ENCODE peak calls at places on chromosomes 11 and 22, in six cellular contexts. One of them, this sample, is unnamed. For H3K9me3, the result is how much of the 10 kb centered on the place peaks cover.

GRCh38 chr11:45580399-45580798 is 85.0 kb downstream of the CHST1 start:
- DNase-seq in CD4-positive, alpha-beta T cell: no peak
- DNase-seq in lower lobe of right lung: no peak
- DNase-seq in upper lobe of right lung: peak
- DNase-seq in lung: no peak
- DNase-seq in CD8-positive, alpha-beta T cell: no peak
- DNase-seq in this sample: no peak

GRCh38 chr22:25027959-25028840 is 75.7 kb downstream of the KIAA1671 start:
- DNase-seq in CD4-positive, alpha-beta T cell: no peak
- DNase-seq in lower lobe of right lung: no peak
- DNase-seq in upper lobe of right lung: peak
- DNase-seq in lung: no peak
- DNase-seq in CD8-positive, alpha-beta T cell: no peak
- DNase-seq in this sample: no peak

GRCh38 chr22:46044718-46045458 is 67.9 kb upstream of the WNT7B start:
- DNase-seq in CD4-positive, alpha-beta T cell: no peak
- DNase-seq in lower lobe of right lung: peak
- DNase-seq in upper lobe of right lung: peak
- DNase-seq in lung: no peak
- DNase-seq in CD8-positive, alpha-beta T cell: peak
- DNase-seq in this sample: no peak

GRCh38 chr11:83002522-83002921 is 69.2 kb downstream of the RAB30 start:
- DNase-seq in CD4-positive, alpha-beta T cell: no peak
- DNase-seq in lower lobe of right lung: no peak
- DNase-seq in upper lobe of right lung: no peak
- DNase-seq in lung: no peak
- DNase-seq in CD8-positive, alpha-beta T cell: no peak
- DNase-seq in this sample: no peak

GRCh38 chr22:46660604-46661201 is 40.5 kb downstream of the GRAMD4 start:
- DNase-seq in CD4-positive, alpha-beta T cell: no peak
- DNase-seq in lower lobe of right lung: no peak
- DNase-seq in upper lobe of right lung: no peak
- DNase-seq in lung: no peak
- DNase-seq in CD8-positive, alpha-beta T cell: no peak
- DNase-seq in this sample: peak

GRCh38 chr11:12167098-12167999 is 57.0 kb downstream of the MICAL2 start:
- DNase-seq in CD4-positive, alpha-beta T cell: no peak
- DNase-seq in lower lobe of right lung: no peak
- DNase-seq in upper lobe of right lung: peak
- DNase-seq in lung: peak
- DNase-seq in CD8-positive, alpha-beta T cell: no peak
- DNase-seq in this sample: no peak

GRCh38 chr11:46200537-46201281 is 76.8 kb upstream of the CREB3L1 start:
- DNase-seq in CD4-positive, alpha-beta T cell: no peak
- DNase-seq in lower lobe of right lung: no peak
- DNase-seq in upper lobe of right lung: no peak
- DNase-seq in lung: no peak
- DNase-seq in CD8-positive, alpha-beta T cell: no peak
- DNase-seq in this sample: no peak

GRCh38 chr22:16970446-16970845 is 37.6 kb downstream of the GAB4 start:
- DNase-seq in CD4-positive, alpha-beta T cell: no peak
- DNase-seq in lower lobe of right lung: no peak
- DNase-seq in upper lobe of right lung: no peak
- DNase-seq in lung: peak
- DNase-seq in CD8-positive, alpha-beta T cell: no peak
- DNase-seq in this sample: no peak

GRCh38 chr11:102085864-102086551 is 24.2 kb upstream of the YAP1 start:
- DNase-seq in CD4-positive, alpha-beta T cell: no peak
- DNase-seq in lower lobe of right lung: no peak
- DNase-seq in upper lobe of right lung: no peak
- DNase-seq in lung: no peak
- DNase-seq in CD8-positive, alpha-beta T cell: no peak
- DNase-seq in this sample: no peak

GRCh38 chr11:44171518-44171917 is 76.0 kb downstream of the EXT2 start:
- DNase-seq in CD4-positive, alpha-beta T cell: no peak
- DNase-seq in lower lobe of right lung: no peak
- DNase-seq in upper lobe of right lung: no peak
- DNase-seq in lung: no peak
- DNase-seq in CD8-positive, alpha-beta T cell: no peak
- DNase-seq in this sample: no peak

GRCh38 chr11:19712281-19713220 is at the start of gene NAV2:
- DNase-seq in CD4-positive, alpha-beta T cell: peak
- DNase-seq in lower lobe of right lung: peak
- DNase-seq in upper lobe of right lung: peak
- DNase-seq in lung: peak
- DNase-seq in CD8-positive, alpha-beta T cell: peak
- DNase-seq in this sample: peak

GRCh38 chr22:37999640-38000272 is 15.4 kb upstream of the SOX10 start:
- DNase-seq in CD4-positive, alpha-beta T cell: no peak
- DNase-seq in lower lobe of right lung: no peak
- DNase-seq in upper lobe of right lung: no peak
- DNase-seq in lung: no peak
- DNase-seq in CD8-positive, alpha-beta T cell: no peak
- DNase-seq in this sample: peak

GRCh38 chr11:111530091-111530490 is 10.4 kb upstream of the LAYN start:
- DNase-seq in CD4-positive, alpha-beta T cell: no peak
- DNase-seq in lower lobe of right lung: no peak
- DNase-seq in upper lobe of right lung: no peak
- DNase-seq in lung: no peak
- DNase-seq in CD8-positive, alpha-beta T cell: no peak
- DNase-seq in this sample: no peak

GRCh38 chr11:832529-833113 is at the start of gene CD151:
- DNase-seq in CD4-positive, alpha-beta T cell: no peak
- DNase-seq in lower lobe of right lung: no peak
- DNase-seq in upper lobe of right lung: peak
- DNase-seq in lung: no peak
- DNase-seq in CD8-positive, alpha-beta T cell: peak
- DNase-seq in this sample: no peak

GRCh38 chr11:66290332-66290629 is 1.3 kb upstream of the YIF1A start:
- DNase-seq in CD4-positive, alpha-beta T cell: no peak
- DNase-seq in lower lobe of right lung: no peak
- DNase-seq in upper lobe of right lung: no peak
- DNase-seq in lung: no peak
- DNase-seq in CD8-positive, alpha-beta T cell: no peak
- DNase-seq in this sample: no peak

GRCh38 chr11:17864478-17864941 is 129.9 kb downstream of the KCNC1 start:
- DNase-seq in CD4-positive, alpha-beta T cell: no peak
- DNase-seq in lower lobe of right lung: no peak
- DNase-seq in upper lobe of right lung: no peak
- DNase-seq in lung: no peak
- DNase-seq in CD8-positive, alpha-beta T cell: no peak
- DNase-seq in this sample: no peak

GRCh38 chr11:121514401-121514981 is 61.7 kb upstream of the SORL1-AS1 start:
- DNase-seq in CD4-positive, alpha-beta T cell: no peak
- DNase-seq in lower lobe of right lung: no peak
- DNase-seq in upper lobe of right lung: no peak
- DNase-seq in lung: no peak
- DNase-seq in CD8-positive, alpha-beta T cell: peak
- DNase-seq in this sample: no peak

GRCh38 chr11:25453471-25453870 is 878.5 kb upstream of the ANO3 start:
- DNase-seq in CD4-positive, alpha-beta T cell: no peak
- DNase-seq in lower lobe of right lung: no peak
- DNase-seq in upper lobe of right lung: no peak
- DNase-seq in lung: no peak
- DNase-seq in CD8-positive, alpha-beta T cell: no peak
- DNase-seq in this sample: no peak

GRCh38 chr11:122268601-122269130 is 152.7 kb upstream of the BLID start:
- DNase-seq in CD4-positive, alpha-beta T cell: no peak
- DNase-seq in lower lobe of right lung: no peak
- DNase-seq in upper lobe of right lung: no peak
- DNase-seq in lung: no peak
- DNase-seq in CD8-positive, alpha-beta T cell: no peak
- DNase-seq in this sample: no peak

GRCh38 chr11:8298801-8299786 is 35.4 kb upstream of the LMO1 start:
- DNase-seq in CD4-positive, alpha-beta T cell: no peak
- DNase-seq in lower lobe of right lung: no peak
- DNase-seq in upper lobe of right lung: no peak
- DNase-seq in lung: no peak
- DNase-seq in CD8-positive, alpha-beta T cell: no peak
- DNase-seq in this sample: no peak

GRCh38 chr11:122711831-122712378 is 56.4 kb downstream of the UBASH3B start:
- DNase-seq in CD4-positive, alpha-beta T cell: no peak
- DNase-seq in lower lobe of right lung: no peak
- DNase-seq in upper lobe of right lung: no peak
- DNase-seq in lung: no peak
- DNase-seq in CD8-positive, alpha-beta T cell: no peak
- DNase-seq in this sample: no peak

GRCh38 chr22:28029201-28029948 is 110.3 kb upstream of the PITPNB start:
- DNase-seq in CD4-positive, alpha-beta T cell: no peak
- DNase-seq in lower lobe of right lung: peak
- DNase-seq in upper lobe of right lung: peak
- DNase-seq in lung: peak
- DNase-seq in CD8-positive, alpha-beta T cell: no peak
- DNase-seq in this sample: peak

GRCh38 chr11:47524200-47524874 is 28.6 kb downstream of the CELF1 start:
- DNase-seq in CD4-positive, alpha-beta T cell: peak
- DNase-seq in lower lobe of right lung: no peak
- DNase-seq in upper lobe of right lung: no peak
- DNase-seq in lung: no peak
- DNase-seq in CD8-positive, alpha-beta T cell: peak
- DNase-seq in this sample: peak

GRCh38 chr11:116595305-116595880 is 177.4 kb downstream of the BUD13 start:
- DNase-seq in CD4-positive, alpha-beta T cell: no peak
- DNase-seq in lower lobe of right lung: no peak
- DNase-seq in upper lobe of right lung: no peak
- DNase-seq in lung: no peak
- DNase-seq in CD8-positive, alpha-beta T cell: no peak
- DNase-seq in this sample: no peak

GRCh38 chr11:9969068-9969467 is 305.2 kb downstream of the SWAP70 start:
- DNase-seq in CD4-positive, alpha-beta T cell: no peak
- DNase-seq in lower lobe of right lung: no peak
- DNase-seq in upper lobe of right lung: no peak
- DNase-seq in lung: no peak
- DNase-seq in CD8-positive, alpha-beta T cell: no peak
- DNase-seq in this sample: no peak

GRCh38 chr11:28999620-29000019 is 891.4 kb downstream of the METTL15 start:
- DNase-seq in CD4-positive, alpha-beta T cell: no peak
- DNase-seq in lower lobe of right lung: no peak
- DNase-seq in upper lobe of right lung: no peak
- DNase-seq in lung: no peak
- DNase-seq in CD8-positive, alpha-beta T cell: no peak
- DNase-seq in this sample: no peak

DNA sequence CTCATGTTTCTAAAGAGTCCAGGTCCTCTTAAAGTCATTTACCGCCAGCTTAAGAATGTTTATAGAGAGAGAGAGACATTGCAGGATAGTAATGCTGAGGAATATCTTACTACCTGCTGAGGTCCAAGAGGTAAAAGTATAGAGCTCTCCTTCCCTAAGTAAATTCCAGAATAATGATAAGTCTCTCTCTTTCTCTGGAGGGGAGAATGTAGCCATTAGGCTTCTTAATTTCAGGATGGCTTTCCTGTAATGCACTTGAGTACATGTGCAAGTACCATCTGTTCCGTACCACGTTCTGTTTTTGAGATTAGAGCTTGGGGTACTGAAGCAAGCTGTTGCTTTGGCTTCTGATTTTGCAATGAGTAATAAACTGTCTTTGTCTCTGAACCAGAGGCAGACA is 1314.0 kb downstream of the JRKL start:
- DNase-seq in CD4-positive, alpha-beta T cell: no peak
- DNase-seq in lower lobe of right lung: no peak
- DNase-seq in upper lobe of right lung: no peak
- DNase-seq in lung: no peak
- DNase-seq in CD8-positive, alpha-beta T cell: no peak
- DNase-seq in this sample: no peak
- TF ChIP-seq CTCF in CD4-positive, alpha-beta T cell: no peak
- TF ChIP-seq CTCF in lower lobe of right lung: no peak
- TF ChIP-seq CTCF in upper lobe of right lung: no peak
- TF ChIP-seq CTCF in lung: no peak
- TF ChIP-seq CTCF in CD8-positive, alpha-beta T cell: no peak
- TF ChIP-seq CTCF in this sample: no peak

GRCh38 chr11:131279685-131280084 is 90.7 kb upstream of the NTM start:
- DNase-seq in CD4-positive, alpha-beta T cell: no peak
- DNase-seq in lower lobe of right lung: no peak
- DNase-seq in upper lobe of right lung: no peak
- DNase-seq in lung: no peak
- DNase-seq in CD8-positive, alpha-beta T cell: no peak
- DNase-seq in this sample: no peak
- H3K9me3 ChIP-seq in CD4-positive, alpha-beta T cell: under half
- H3K9me3 ChIP-seq in lower lobe of right lung: under half
- H3K9me3 ChIP-seq in upper lobe of right lung: under half
- H3K9me3 ChIP-seq in lung: under half
- H3K9me3 ChIP-seq in CD8-positive, alpha-beta T cell: under half
- H3K9me3 ChIP-seq in this sample: under half

GRCh38 chr11:24134879-24135588 is 361.8 kb upstream of the LUZP2 start:
- DNase-seq in CD4-positive, alpha-beta T cell: no peak
- DNase-seq in lower lobe of right lung: no peak
- DNase-seq in upper lobe of right lung: no peak
- DNase-seq in lung: no peak
- DNase-seq in CD8-positive, alpha-beta T cell: no peak
- DNase-seq in this sample: no peak

GRCh38 chr11:24132471-24132870 is 364.4 kb upstream of the LUZP2 start:
- DNase-seq in CD4-positive, alpha-beta T cell: no peak
- DNase-seq in lower lobe of right lung: no peak
- DNase-seq in upper lobe of right lung: no peak
- DNase-seq in lung: peak
- DNase-seq in CD8-positive, alpha-beta T cell: no peak
- DNase-seq in this sample: no peak

DNA sequence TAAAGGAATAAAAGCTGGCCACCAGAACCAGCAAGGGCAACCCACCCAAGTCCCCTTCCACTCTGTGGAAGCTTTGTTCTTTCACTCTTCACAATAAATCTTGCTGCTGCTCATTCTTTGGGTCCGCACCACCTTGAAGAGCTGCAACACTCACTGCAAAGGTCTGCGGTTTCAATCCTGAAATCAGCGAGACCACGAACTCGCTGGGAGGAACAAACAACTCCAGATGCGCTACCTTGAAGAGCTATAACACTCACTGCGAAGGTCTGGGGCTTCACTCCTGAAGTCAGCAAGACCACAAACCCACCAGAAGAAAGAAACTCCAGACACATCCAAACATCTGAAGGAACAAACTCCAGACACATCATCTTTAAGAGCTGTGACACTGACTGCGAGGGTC is 365.2 kb upstream of the LUZP2 start:
- DNase-seq in CD4-positive, alpha-beta T cell: no peak
- DNase-seq in lower lobe of right lung: no peak
- DNase-seq in upper lobe of right lung: no peak
- DNase-seq in lung: no peak
- DNase-seq in CD8-positive, alpha-beta T cell: no peak
- DNase-seq in this sample: no peak
- TF ChIP-seq CTCF in CD4-positive, alpha-beta T cell: no peak
- TF ChIP-seq CTCF in lower lobe of right lung: no peak
- TF ChIP-seq CTCF in upper lobe of right lung: no peak
- TF ChIP-seq CTCF in lung: no peak
- TF ChIP-seq CTCF in CD8-positive, alpha-beta T cell: no peak
- TF ChIP-seq CTCF in this sample: no peak

GRCh38 chr22:49417326-49417725 is 410.3 kb downstream of the BRD1 start:
- DNase-seq in CD4-positive, alpha-beta T cell: no peak
- DNase-seq in lower lobe of right lung: no peak
- DNase-seq in upper lobe of right lung: no peak
- DNase-seq in lung: no peak
- DNase-seq in CD8-positive, alpha-beta T cell: no peak
- DNase-seq in this sample: no peak
- H3K9me3 ChIP-seq in CD4-positive, alpha-beta T cell: under half
- H3K9me3 ChIP-seq in lower lobe of right lung: under half
- H3K9me3 ChIP-seq in upper lobe of right lung: under half
- H3K9me3 ChIP-seq in lung: under half
- H3K9me3 ChIP-seq in CD8-positive, alpha-beta T cell: under half
- H3K9me3 ChIP-seq in this sample: under half

GRCh38 chr22:44357296-44357961 is 44.7 kb upstream of the SHISAL1 start:
- DNase-seq in CD4-positive, alpha-beta T cell: no peak
- DNase-seq in lower lobe of right lung: peak
- DNase-seq in upper lobe of right lung: no peak
- DNase-seq in lung: no peak
- DNase-seq in CD8-positive, alpha-beta T cell: no peak
- DNase-seq in this sample: no peak
- TF ChIP-seq CTCF in CD4-positive, alpha-beta T cell: no peak
- TF ChIP-seq CTCF in lower lobe of right lung: no peak
- TF ChIP-seq CTCF in upper lobe of right lung: no peak
- TF ChIP-seq CTCF in lung: no peak
- TF ChIP-seq CTCF in CD8-positive, alpha-beta T cell: no peak
- TF ChIP-seq CTCF in this sample: no peak

This sample was measured in gastrocnemius medialis.